ENCODE peak calls at places on chromosomes 3 and 15, in nine cellular contexts. G is EL; Q is iPS-NIHi11; Z is NCI-H510A treated with DMSO at 0.1 percent for 48 hours; X is choroid plexus epithelial cell; Y is stimulated activated CD4-positive, alpha-beta T cell treated with anti-CD3 and anti-CD28 coated beads, TNF-alpha, amount 100 ng/mL, for 4 hours; E is T-helper 2 cell; V is NCI-H524; M is brain microvascular endothelial cell. W is an unnamed sample.

GRCh38 chr3:196193738-196194541 is 17.3 kb downstream of the ZDHHC19 start:
- DNase-seq in M (no peak), Z (no peak), Q (no peak), G (no peak), E (no peak), V (no peak), Y (no peak), X (no peak), W (no peak)

GRCh38 chr3:30306896-30307295 is 299.5 kb upstream of the TGFBR2 start:
- DNase-seq in Z (no peak), V (no peak), G (no peak), Q (no peak), M (no peak), E (no peak), X (no peak), Y (no peak), W (no peak)

GRCh38 chr3:110955301-110955880 is 116.2 kb upstream of the NECTIN3 start:
- DNase-seq in Q (no peak), V (no peak), Z (no peak), Y (no peak), G (peak; percentile 59), M (peak; percentile 43), X (peak; percentile 73), E (no peak), W (no peak)

GRCh38 chr3:28924744-28925360 is 356.0 kb upstream of the RBMS3 start:
- DNase-seq in M (peak; percentile 38), Y (no peak), E (no peak), V (no peak), Z (no peak), X (no peak), Q (no peak), G (peak; percentile 39), W (no peak)

GRCh38 chr3:48047841-48048456 is 31.7 kb upstream of the MAP4 start:
- DNase-seq in E (no peak), Y (no peak), V (no peak), G (no peak), Q (no peak), Z (no peak), M (peak; percentile 39), X (peak; percentile 65), W (no peak)

GRCh38 chr3:63900459-63900858 is 11.7 kb downstream of the SCAANT1 start:
- DNase-seq in M (no peak), Q (no peak), E (no peak), G (no peak), V (no peak), X (peak; percentile 13), Z (peak; percentile 73), Y (no peak), W (no peak)

GRCh38 chr3:133663569-133664313 is 2.0 kb upstream of the TOPBP1 start:
- DNase-seq in V (peak; percentile 49), G (peak; percentile 60), Q (peak; percentile 70), M (peak; percentile 59), Y (no peak), E (no peak), X (peak; percentile 80), Z (peak; percentile 32), W (no peak)

GRCh38 chr15:44501768-44502366 is 35.1 kb upstream of the EIF3J start:
- DNase-seq in Q (peak; percentile 23), M (no peak), Y (no peak), Z (peak; percentile 14), V (no peak), E (no peak), G (peak; percentile 55), X (peak; percentile 75), W (no peak)

GRCh38 chr15:100663066-100663465 is 60.7 kb downstream of the ASB7 start:
- DNase-seq in G (peak; percentile 30), Y (no peak), E (no peak), Q (peak; percentile 68), X (no peak), V (peak; percentile 99), M (no peak), Z (no peak), W (no peak)

GRCh38 chr15:33124275-33124674 is 70.2 kb downstream of the FMN1 start:
- DNase-seq in Y (no peak), V (no peak), E (no peak), Z (no peak), Q (no peak), X (no peak), G (no peak), M (no peak), W (no peak)

GRCh38 chr15:71333839-71334238 is 218.6 kb downstream of the THSD4 start:
- DNase-seq in Q (no peak), X (peak; percentile 90), M (peak; percentile 79), Y (no peak), E (no peak), V (no peak), G (peak; percentile 79), Z (no peak), W (no peak)

GRCh38 chr3:40985195-40985594 is 214.1 kb upstream of the CTNNB1 start:
- DNase-seq in V (peak; percentile 7), X (no peak), G (no peak), Z (peak; percentile 53), Q (no peak), M (no peak), Y (no peak), E (no peak), W (no peak)

GRCh38 chr3:45026957-45027356 is 854 bp downstream of the CLEC3B start:
- DNase-seq in V (no peak), E (no peak), G (peak; percentile 81), Q (peak; percentile 35), M (peak; percentile 75), Y (no peak), Z (no peak), X (peak; percentile 71), W (no peak)

GRCh38 chr3:53146319-53146868 is 14.6 kb upstream of the PRKCD start:
- DNase-seq in G (no peak), X (no peak), Q (no peak), Z (no peak), Y (no peak), E (no peak), M (no peak), V (no peak), W (no peak)